ENCODE peak calls at places on chromosomes 6 and 20, in eight cellular contexts. B is effector CD4-positive, alpha-beta T cell; Z is A673; U is stromal cell of bone marrow; H is EL; K is AG09309; I is NT2/D1; C is GDM1. P is an unnamed sample.

GRCh38 chr6:141024526-141024925 is 1108.2 kb upstream of the GJE1 start:
- DNase-seq in B (no peak), Z (no peak), U (no peak), H (no peak), K (no peak), I (no peak), C (no peak), P (no peak)

GRCh38 chr6:26125015-26125690 is 37.9 kb downstream of the HFE start:
- DNase-seq in B (no peak), Z (no peak), U (no peak), H (no peak), K (no peak), I (no peak), C (peak), P (no peak)

GRCh38 chr6:37630281-37630799 is 67.3 kb downstream of the MDGA1 start:
- DNase-seq in B (no peak), Z (no peak), U (peak), H (peak), K (peak), I (no peak), C (peak), P (no peak)

GRCh38 chr6:9467746-9468145 is 947.1 kb downstream of the TFAP2A start:
- DNase-seq in B (no peak), Z (no peak), U (no peak), H (peak), K (peak), I (no peak), C (no peak), P (no peak)

GRCh38 chr6:3878048-3878666 is 29.0 kb downstream of the FAM50B start:
- DNase-seq in B (no peak), Z (no peak), U (no peak), H (no peak), K (no peak), I (no peak), C (no peak), P (no peak)

GRCh38 chr6:7578949-7579348 is 11.0 kb upstream of the SNRNP48 start:
- DNase-seq in B (no peak), Z (no peak), U (no peak), H (no peak), K (no peak), I (no peak), C (no peak), P (no peak)

GRCh38 chr20:39021748-39022147 is 59.6 kb downstream of the DHX35 start:
- DNase-seq in B (no peak), Z (no peak), U (no peak), H (no peak), K (no peak), I (no peak), C (no peak), P (no peak)

GRCh38 chr6:89887452-89888137 is 6.7 kb upstream of the GJA10 start:
- DNase-seq in B (no peak), Z (no peak), U (no peak), H (peak), K (no peak), I (no peak), C (no peak), P (no peak)

GRCh38 chr20:23032056-23032455 is 3.1 kb upstream of the SSTR4 start:
- DNase-seq in B (no peak), Z (no peak), U (no peak), H (no peak), K (no peak), I (no peak), C (no peak), P (no peak)

GRCh38 chr6:36099872-36100483 is 30.3 kb upstream of the MAPK13 start:
- DNase-seq in B (peak), Z (peak), U (no peak), H (no peak), K (no peak), I (no peak), C (no peak), P (no peak)

GRCh38 chr6:41747256-41748101 is at the start of gene PGC:
- DNase-seq in B (no peak), Z (no peak), U (no peak), H (no peak), K (no peak), I (no peak), C (no peak), P (no peak)

GRCh38 chr20:11270566-11270965 is 596.8 kb upstream of the JAG1 start:
- DNase-seq in B (no peak), Z (no peak), U (no peak), H (no peak), K (no peak), I (no peak), C (no peak), P (no peak)

GRCh38 chr20:62437985-62438384 is 10.6 kb upstream of the RBBP8NL start:
- DNase-seq in B (no peak), Z (no peak), U (no peak), H (no peak), K (no peak), I (no peak), C (no peak), P (no peak)

GRCh38 chr6:14791525-14791924 is 454.3 kb upstream of the JARID2 start:
- DNase-seq in B (no peak), Z (peak), U (no peak), H (peak), K (no peak), I (no peak), C (no peak), P (no peak)

GRCh38 chr6:2948228-2949025 is 22.9 kb downstream of the SERPINB6 start:
- DNase-seq in B (no peak), Z (no peak), U (no peak), H (no peak), K (no peak), I (no peak), C (no peak), P (no peak)

GRCh38 chr20:49160057-49160929 is 27.8 kb downstream of the STAU1 start:
- DNase-seq in B (no peak), Z (no peak), U (no peak), H (no peak), K (no peak), I (no peak), C (no peak), P (no peak)

GRCh38 chr6:33840064-33840926 is 36.5 kb upstream of the MLN start:
- DNase-seq in B (no peak), Z (peak), U (peak), H (peak), K (peak), I (no peak), C (peak), P (no peak)

GRCh38 chr6:56890683-56891429 is 64.1 kb upstream of the BEND6 start:
- DNase-seq in B (no peak), Z (peak), U (peak), H (peak), K (peak), I (no peak), C (peak), P (no peak)

GRCh38 chr6:137341721-137342195 is 122.6 kb upstream of the IFNGR1 start:
- DNase-seq in B (peak), Z (peak), U (no peak), H (peak), K (peak), I (no peak), C (no peak), P (peak)

GRCh38 chr6:130760006-130760405 is 67.2 kb upstream of the SMLR1 start:
- DNase-seq in B (no peak), Z (peak), U (no peak), H (peak), K (peak), I (peak), C (no peak), P (no peak)

GRCh38 chr20:46411637-46412036 is 5.2 kb upstream of the ELMO2 start:
- DNase-seq in B (no peak), Z (no peak), U (no peak), H (no peak), K (no peak), I (no peak), C (no peak), P (no peak)

GRCh38 chr6:2916354-2916925 is 13.3 kb upstream of the SERPINB9 start:
- DNase-seq in B (no peak), Z (no peak), U (no peak), H (no peak), K (no peak), I (no peak), C (no peak), P (no peak)

GRCh38 chr20:62740286-62741141 is 31.9 kb downstream of the NTSR1 start:
- DNase-seq in B (peak), Z (peak), U (peak), H (peak), K (peak), I (no peak), C (peak), P (no peak)

GRCh38 chr6:125759184-125759902 is 9.9 kb downstream of the HEY2 start:
- DNase-seq in B (no peak), Z (no peak), U (no peak), H (no peak), K (no peak), I (no peak), C (no peak), P (no peak)

GRCh38 chr20:21322921-21323321 is 19.8 kb downstream of the XRN2 start:
- DNase-seq in B (no peak), Z (no peak), U (no peak), H (peak), K (no peak), I (no peak), C (no peak), P (no peak)

GRCh38 chr6:79373246-79373645 is 138.8 kb upstream of the HMGN3 start:
- DNase-seq in B (no peak), Z (no peak), U (no peak), H (no peak), K (no peak), I (no peak), C (no peak), P (no peak)